ENCODE peak calls at places on chromosomes 7 and 10, in five cellular contexts. One of them, this sample, is unnamed.

GRCh38 chr7:76512941-76513816 is 2.8 kb downstream of the UPK3B start:
- DNase-seq in GM23248: peak; percentile 34
- DNase-seq in adipocyte: peak; percentile 30
- DNase-seq in colonic mucosa: peak; percentile 22
- DNase-seq in Peyer's patch: no peak
- DNase-seq in this sample: no peak

GRCh38 chr7:102319671-102320070 is 33.0 kb downstream of the SH2B2 start:
- DNase-seq in GM23248: no peak
- DNase-seq in adipocyte: no peak
- DNase-seq in colonic mucosa: no peak
- DNase-seq in Peyer's patch: no peak
- DNase-seq in this sample: no peak

GRCh38 chr7:76149847-76150691 is 51.6 kb upstream of the SRRM3 start:
- DNase-seq in GM23248: no peak
- DNase-seq in adipocyte: no peak
- DNase-seq in colonic mucosa: no peak
- DNase-seq in Peyer's patch: no peak
- DNase-seq in this sample: no peak

GRCh38 chr10:104314591-104315485 is 23.4 kb downstream of the ITPRIP start:
- DNase-seq in GM23248: no peak
- DNase-seq in adipocyte: no peak
- DNase-seq in colonic mucosa: no peak
- DNase-seq in Peyer's patch: no peak
- DNase-seq in this sample: no peak

GRCh38 chr7:80017101-80017500 is 117.5 kb upstream of the GNAI1 start:
- DNase-seq in GM23248: peak; percentile 57
- DNase-seq in adipocyte: no peak
- DNase-seq in colonic mucosa: no peak
- DNase-seq in Peyer's patch: no peak
- DNase-seq in this sample: no peak

GRCh38 chr7:100021297-100021696 is 5.9 kb downstream of the ZKSCAN1 start:
- DNase-seq in GM23248: peak; percentile 45
- DNase-seq in adipocyte: no peak
- DNase-seq in colonic mucosa: no peak
- DNase-seq in Peyer's patch: no peak
- DNase-seq in this sample: no peak

GRCh38 chr10:55627526-55628170 is 733.4 kb downstream of the ZWINT start:
- DNase-seq in GM23248: no peak
- DNase-seq in adipocyte: no peak
- DNase-seq in colonic mucosa: no peak
- DNase-seq in Peyer's patch: no peak
- DNase-seq in this sample: no peak

GRCh38 chr10:89426230-89426868 is 12.0 kb downstream of the IFIT5 start:
- DNase-seq in GM23248: peak; percentile 74
- DNase-seq in adipocyte: peak; percentile 81
- DNase-seq in colonic mucosa: no peak
- DNase-seq in Peyer's patch: no peak
- DNase-seq in this sample: peak; percentile 66

GRCh38 chr10:84204122-84204521 is 9.8 kb downstream of the CDHR1 start:
- DNase-seq in GM23248: peak; percentile 18
- DNase-seq in adipocyte: no peak
- DNase-seq in colonic mucosa: no peak
- DNase-seq in Peyer's patch: no peak
- DNase-seq in this sample: no peak

GRCh38 chr7:30027065-30027456 is 559 bp upstream of the FKBP14 start:
- DNase-seq in GM23248: peak; percentile 75
- DNase-seq in adipocyte: peak; percentile 61
- DNase-seq in colonic mucosa: no peak
- DNase-seq in Peyer's patch: peak; percentile 22
- DNase-seq in this sample: peak; percentile 74

GRCh38 chr10:117261501-117261900 is 20.6 kb downstream of the SLC18A2 start:
- DNase-seq in GM23248: no peak
- DNase-seq in adipocyte: no peak
- DNase-seq in colonic mucosa: no peak
- DNase-seq in Peyer's patch: no peak
- DNase-seq in this sample: no peak

GRCh38 chr7:20597339-20597738 is 18.1 kb upstream of the ABCB5 start:
- DNase-seq in GM23248: no peak
- DNase-seq in adipocyte: peak; percentile 8
- DNase-seq in colonic mucosa: no peak
- DNase-seq in Peyer's patch: no peak
- DNase-seq in this sample: no peak

GRCh38 chr10:75395955-75396860 is 5.4 kb downstream of the ZNF503 start:
- DNase-seq in GM23248: peak; percentile 57
- DNase-seq in adipocyte: peak; percentile 59
- DNase-seq in colonic mucosa: peak; percentile 41
- DNase-seq in Peyer's patch: no peak
- DNase-seq in this sample: peak; percentile 65

GRCh38 chr10:132714906-132715790 is 70.8 kb downstream of the NKX6-2 start:
- DNase-seq in GM23248: no peak
- DNase-seq in adipocyte: no peak
- DNase-seq in colonic mucosa: no peak
- DNase-seq in Peyer's patch: no peak
- DNase-seq in this sample: no peak

GRCh38 chr7:76428149-76428823 is 3.5 kb downstream of the ZP3 start:
- DNase-seq in GM23248: no peak
- DNase-seq in adipocyte: no peak
- DNase-seq in colonic mucosa: no peak
- DNase-seq in Peyer's patch: no peak
- DNase-seq in this sample: no peak

GRCh38 chr7:24617957-24618616 is 44.8 kb downstream of the PALS2 start:
- DNase-seq in GM23248: no peak
- DNase-seq in adipocyte: no peak
- DNase-seq in colonic mucosa: no peak
- DNase-seq in Peyer's patch: no peak
- DNase-seq in this sample: no peak

GRCh38 chr10:112793197-112793921 is 156.7 kb upstream of the TCF7L2 start:
- DNase-seq in GM23248: peak; percentile 61
- DNase-seq in adipocyte: peak; percentile 50
- DNase-seq in colonic mucosa: peak; percentile 72
- DNase-seq in Peyer's patch: no peak
- DNase-seq in this sample: peak; percentile 94

GRCh38 chr7:43726466-43726865 is 2.9 kb downstream of the COA1 start:
- DNase-seq in GM23248: peak; percentile 23
- DNase-seq in adipocyte: no peak
- DNase-seq in colonic mucosa: no peak
- DNase-seq in Peyer's patch: no peak
- DNase-seq in this sample: no peak

GRCh38 chr10:91672021-91672608 is 39.2 kb upstream of the PPP1R3C start:
- DNase-seq in GM23248: peak; percentile 75
- DNase-seq in adipocyte: peak; percentile 72
- DNase-seq in colonic mucosa: no peak
- DNase-seq in Peyer's patch: no peak
- DNase-seq in this sample: no peak

GRCh38 chr10:102152545-102152890 is 329 bp downstream of the NOLC1 start:
- DNase-seq in GM23248: peak; percentile 71
- DNase-seq in adipocyte: peak; percentile 61
- DNase-seq in colonic mucosa: no peak
- DNase-seq in Peyer's patch: no peak
- DNase-seq in this sample: no peak

GRCh38 chr7:8773518-8773917 is 340.1 kb downstream of the NXPH1 start:
- DNase-seq in GM23248: no peak
- DNase-seq in adipocyte: no peak
- DNase-seq in colonic mucosa: no peak
- DNase-seq in Peyer's patch: no peak
- DNase-seq in this sample: no peak

GRCh38 chr10:6501931-6502330 is 78.1 kb downstream of the PRKCQ start:
- DNase-seq in GM23248: no peak
- DNase-seq in adipocyte: no peak
- DNase-seq in colonic mucosa: no peak
- DNase-seq in Peyer's patch: no peak
- DNase-seq in this sample: no peak

GRCh38 chr7:98287486-98287959 is 6.0 kb downstream of the BRI3 start:
- DNase-seq in GM23248: no peak
- DNase-seq in adipocyte: no peak
- DNase-seq in colonic mucosa: peak; percentile 91
- DNase-seq in Peyer's patch: no peak
- DNase-seq in this sample: peak; percentile 95

GRCh38 chr7:144391823-144392255 is 11.7 kb downstream of the NOBOX start:
- DNase-seq in GM23248: peak; percentile 79
- DNase-seq in adipocyte: peak; percentile 87
- DNase-seq in colonic mucosa: no peak
- DNase-seq in Peyer's patch: no peak
- DNase-seq in this sample: peak; percentile 48

GRCh38 chr10:128058106-128058745 is 68.0 kb downstream of the MKI67 start:
- DNase-seq in GM23248: no peak
- DNase-seq in adipocyte: no peak
- DNase-seq in colonic mucosa: no peak
- DNase-seq in Peyer's patch: no peak
- DNase-seq in this sample: no peak

GRCh38 chr7:44784364-44784763 is 12.1 kb upstream of the PPIA start:
- DNase-seq in GM23248: no peak
- DNase-seq in adipocyte: no peak
- DNase-seq in colonic mucosa: no peak
- DNase-seq in Peyer's patch: no peak
- DNase-seq in this sample: no peak

GRCh38 chr10:32376780-32377179 is 29.8 kb upstream of the EPC1 start:
- DNase-seq in GM23248: peak; percentile 23
- DNase-seq in adipocyte: peak; percentile 40
- DNase-seq in colonic mucosa: no peak
- DNase-seq in Peyer's patch: no peak
- DNase-seq in this sample: no peak

GRCh38 chr7:42931447-42931833 is 534 bp downstream of the PSMA2 start:
- DNase-seq in GM23248: peak; percentile 51
- DNase-seq in adipocyte: peak; percentile 70
- DNase-seq in colonic mucosa: no peak
- DNase-seq in Peyer's patch: no peak
- DNase-seq in this sample: no peak

GRCh38 chr10:93357680-93358079 is 124.5 kb downstream of the MYOF start:
- DNase-seq in GM23248: peak; percentile 62
- DNase-seq in adipocyte: peak; percentile 52
- DNase-seq in colonic mucosa: no peak
- DNase-seq in Peyer's patch: no peak
- DNase-seq in this sample: peak; percentile 52

DNA sequence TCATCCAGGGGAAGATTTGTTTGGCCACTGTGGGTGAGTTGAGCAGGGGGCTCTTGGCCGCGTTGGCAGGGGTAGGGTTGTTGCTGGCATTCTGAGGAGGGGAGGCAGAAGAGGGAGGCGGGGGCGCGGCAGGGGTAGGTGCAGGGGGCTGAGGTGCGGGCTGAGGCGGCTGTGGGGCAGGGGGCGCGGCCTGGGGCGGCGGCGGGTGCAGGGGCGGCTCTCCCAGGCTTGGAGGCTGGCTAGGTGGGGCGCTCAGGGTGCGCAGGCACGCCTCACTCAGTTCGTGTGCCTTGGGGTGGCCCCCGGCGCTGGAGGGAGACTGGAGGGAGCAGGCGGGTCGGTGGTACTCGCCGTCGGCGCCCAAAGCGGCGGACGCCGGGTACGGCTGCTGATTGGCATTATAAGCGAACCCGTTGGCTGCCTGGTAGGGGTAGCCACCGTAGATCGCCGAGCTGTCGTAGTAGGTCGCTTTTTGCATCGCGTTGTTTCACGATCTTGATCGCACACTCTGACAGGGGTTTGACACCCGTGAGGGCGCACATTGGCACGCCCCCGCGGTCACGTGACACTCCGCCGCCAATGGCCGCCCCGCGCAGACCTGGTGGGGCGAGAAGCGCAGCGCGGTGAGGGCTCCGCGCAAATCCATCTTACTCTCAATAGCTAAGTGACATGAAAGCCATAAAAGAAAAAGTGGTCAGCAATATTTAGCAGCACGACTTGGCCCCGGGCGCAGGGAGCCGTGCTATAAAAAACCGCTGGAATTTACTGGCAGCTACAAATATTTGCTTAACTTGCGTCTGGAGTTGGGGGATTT is 7.9 kb upstream of the HOXA2 start:
- DNase-seq in GM23248: no peak
- DNase-seq in adipocyte: no peak
- DNase-seq in colonic mucosa: peak; percentile 86
- DNase-seq in Peyer's patch: no peak
- DNase-seq in this sample: no peak
- H3K4me3 ChIP-seq in GM23248: no peak overlapping the region
- H3K4me3 ChIP-seq in adipocyte: peak overlapping the region; percentile 55
- H3K4me3 ChIP-seq in colonic mucosa: peak overlapping the region; percentile 11
- H3K4me3 ChIP-seq in Peyer's patch: peak overlapping the region; percentile 35
- H3K4me3 ChIP-seq in this sample: no peak overlapping the region

DNA sequence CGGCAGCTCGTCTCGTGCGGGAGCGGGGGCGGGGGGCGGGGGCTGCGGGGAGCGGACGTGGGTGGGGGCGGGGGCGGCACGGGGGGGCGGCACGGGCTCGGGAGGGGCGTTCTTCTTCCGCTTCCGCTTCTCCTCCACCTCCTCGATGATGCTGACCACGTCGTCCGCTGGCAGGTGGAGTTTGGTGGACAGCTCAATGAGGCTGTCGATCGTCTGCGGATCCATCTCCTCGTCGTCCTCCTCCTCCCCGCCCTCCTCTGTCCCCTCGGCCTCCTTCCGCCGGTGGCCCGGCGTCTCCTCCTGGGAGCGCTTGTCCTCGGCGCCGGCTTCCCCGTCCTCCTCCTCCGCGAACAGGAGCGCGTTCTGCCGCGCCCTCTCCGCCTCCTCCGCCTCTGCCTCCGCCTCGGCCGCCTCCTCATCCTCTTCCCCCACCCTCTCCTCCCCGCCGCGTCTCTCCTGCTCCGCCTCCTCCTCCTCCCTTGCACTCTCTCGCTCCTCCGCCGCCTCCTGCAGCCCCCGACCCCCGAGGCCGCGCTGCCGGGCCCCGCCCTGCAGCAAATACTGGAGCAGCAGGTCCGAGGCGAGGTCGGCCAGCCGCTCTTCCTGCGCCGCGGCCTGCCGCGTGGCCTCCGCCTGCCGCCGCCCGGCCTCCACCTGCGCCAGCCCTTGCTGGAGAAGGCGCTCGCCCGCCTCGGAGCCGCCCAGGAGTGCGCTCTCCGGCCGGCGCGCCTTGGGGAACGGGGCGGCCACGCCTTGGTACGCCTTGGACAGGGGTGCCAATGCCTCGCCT is 1.9 kb downstream of the VGF start:
- DNase-seq in GM23248: peak; percentile 30
- DNase-seq in adipocyte: peak; percentile 37
- DNase-seq in colonic mucosa: peak; percentile 57
- DNase-seq in Peyer's patch: no peak
- DNase-seq in this sample: no peak
- H3K4me1 ChIP-seq in GM23248: peaks cover 10% of the 10 kb centered on the region
- H3K4me1 ChIP-seq in adipocyte: peaks cover 17% of the 10 kb centered on the region
- H3K4me1 ChIP-seq in colonic mucosa: peaks cover 14% of the 10 kb centered on the region
- H3K4me1 ChIP-seq in Peyer's patch: peaks cover 3% of the 10 kb centered on the region
- H3K4me1 ChIP-seq in this sample: peaks cover 8% of the 10 kb centered on the region

DNA sequence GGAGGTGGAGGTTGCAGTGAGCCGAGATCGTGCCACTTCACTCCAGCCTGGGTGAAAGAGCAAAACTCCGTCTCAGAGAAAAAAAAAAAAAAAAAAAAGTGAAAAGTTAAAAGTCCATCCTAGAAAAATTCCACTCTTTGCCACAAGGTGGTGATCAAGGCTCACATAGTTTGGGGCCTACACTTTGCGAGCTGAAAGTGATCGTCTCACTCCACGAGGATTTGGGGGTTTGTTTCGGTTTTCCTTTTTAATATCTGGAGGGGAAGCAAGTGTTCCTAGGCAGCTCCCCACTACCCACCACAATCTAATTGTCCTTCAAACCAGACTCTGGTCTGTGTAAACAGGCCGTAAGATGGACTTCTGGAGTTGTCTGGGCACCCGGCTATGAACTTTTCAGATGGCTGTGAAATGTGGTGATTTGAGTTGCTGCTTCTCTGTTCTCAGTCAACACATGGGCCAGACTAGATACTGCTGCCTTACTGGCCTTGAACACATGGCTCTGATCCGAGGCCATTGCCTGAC is 27.1 kb downstream of the PRLHR start:
- DNase-seq in GM23248: peak; percentile 74
- DNase-seq in adipocyte: peak; percentile 89
- DNase-seq in colonic mucosa: peak; percentile 62
- DNase-seq in Peyer's patch: no peak
- DNase-seq in this sample: peak; percentile 71
- H3K4me3 ChIP-seq in GM23248: peak overlapping the region; percentile 55
- H3K4me3 ChIP-seq in adipocyte: peak overlapping the region; percentile 67
- H3K4me3 ChIP-seq in colonic mucosa: no peak overlapping the region
- H3K4me3 ChIP-seq in Peyer's patch: no peak overlapping the region
- H3K4me3 ChIP-seq in this sample: no peak overlapping the region

GRCh38 chr7:132419538-132419937 is 156.7 kb downstream of the PLXNA4 start:
- DNase-seq in GM23248: no peak
- DNase-seq in adipocyte: no peak
- DNase-seq in colonic mucosa: no peak
- DNase-seq in Peyer's patch: no peak
- DNase-seq in this sample: no peak
- H3K4me1 ChIP-seq in GM23248: no peaks in the 10 kb centered on the region
- H3K4me1 ChIP-seq in adipocyte: peaks cover 76% of the 10 kb centered on the region
- H3K4me1 ChIP-seq in colonic mucosa: no peaks in the 10 kb centered on the region
- H3K4me1 ChIP-seq in Peyer's patch: no peaks in the 10 kb centered on the region
- H3K4me1 ChIP-seq in this sample: no peaks in the 10 kb centered on the region

This sample was measured in small intestine.